ENCODE peak calls at places on chromosomes 5 and 9, in eight cellular contexts. W is anterior cingulate cortex, K is neural crest cell, G is NCI-H1092 treated with DMSO at 0.1 percent for 48 hours, Y is left colon, M is NCI-H1436, Q is NCI-H1105, S is M059J. J is an unnamed sample.

GRCh38 chr9:125486576-125486975 is 220.4 kb downstream of the MAPKAP1 start:
- DNase-seq in S (no peak), M (no peak), G (no peak), K (no peak), Y (no peak), W (no peak), Q (no peak), J (no peak)

GRCh38 chr9:124673063-124673462 is 98.0 kb downstream of the NR6A1 start:
- DNase-seq in W (no peak), Q (no peak), K (no peak), S (peak), M (no peak), G (no peak), Y (no peak), J (no peak)

GRCh38 chr5:178058321-178059012 is 54.9 kb upstream of the N4BP3 start:
- DNase-seq in W (no peak), Q (peak), K (no peak), M (peak), S (no peak), G (peak), Y (no peak), J (no peak)

GRCh38 chr9:107750741-107751521 is 261.4 kb upstream of the KLF4 start:
- DNase-seq in Y (peak), K (no peak), S (peak), G (no peak), Q (peak), M (no peak), W (peak), J (peak)

GRCh38 chr5:125381290-125381689 is 634.9 kb upstream of the ZNF608 start:
- DNase-seq in M (no peak), S (no peak), W (no peak), Y (no peak), K (no peak), Q (no peak), G (no peak), J (no peak)

GRCh38 chr9:21030389-21031035 is 928 bp downstream of the HACD4 start:
- DNase-seq in M (no peak), K (no peak), Q (no peak), W (no peak), Y (no peak), S (peak), G (no peak), J (peak)

GRCh38 chr9:80066931-80067330 is 495.2 kb downstream of the TLE4 start:
- DNase-seq in K (no peak), G (no peak), W (no peak), S (no peak), Q (no peak), M (no peak), Y (no peak), J (peak)

GRCh38 chr9:134226221-134226930 is 62.0 kb upstream of the RNU6ATAC start:
- DNase-seq in Q (no peak), K (no peak), S (peak), G (no peak), Y (no peak), W (no peak), M (no peak), J (no peak)

GRCh38 chr9:92600742-92601261 is 65.0 kb upstream of the ECM2 start:
- DNase-seq in Y (no peak), G (no peak), M (no peak), K (no peak), W (no peak), Q (no peak), S (peak), J (peak)

GRCh38 chr9:126519660-126520425 is 93.9 kb upstream of the LMX1B start:
- DNase-seq in Q (no peak), G (no peak), W (no peak), K (no peak), Y (no peak), M (no peak), S (no peak), J (no peak)

GRCh38 chr5:125274938-125275759 is 528.7 kb upstream of the ZNF608 start:
- DNase-seq in Q (no peak), S (peak), K (no peak), M (no peak), G (peak), Y (no peak), W (no peak), J (peak)

GRCh38 chr9:125522328-125522725 is 184.7 kb downstream of the MAPKAP1 start:
- DNase-seq in K (no peak), S (peak), M (no peak), G (no peak), Q (no peak), W (no peak), Y (no peak), J (no peak)

GRCh38 chr9:119050281-119050680 is 319.0 kb downstream of the BRINP1 start:
- DNase-seq in M (no peak), K (no peak), W (no peak), Y (no peak), Q (no peak), G (no peak), S (peak), J (peak)

GRCh38 chr9:85569988-85570387 is 171.8 kb downstream of the AGTPBP1 start:
- DNase-seq in W (no peak), G (no peak), Q (no peak), Y (no peak), M (no peak), K (no peak), S (peak), J (peak)

GRCh38 chr5:157471709-157472108 is 11.7 kb downstream of the NIPAL4 start:
- DNase-seq in S (peak), G (no peak), M (peak), Y (peak), Q (no peak), W (no peak), K (peak), J (peak)

GRCh38 chr9:125238915-125239446 is 2.2 kb downstream of the HSPA5 start:
- DNase-seq in Q (no peak), K (no peak), G (no peak), W (no peak), S (no peak), M (no peak), Y (no peak), J (no peak)

GRCh38 chr9:129548571-129549135 is 72.2 kb downstream of the C9orf50 start:
- DNase-seq in K (no peak), Y (no peak), S (no peak), G (no peak), M (no peak), Q (no peak), W (no peak), J (no peak)